ENCODE peak calls at places on chromosomes 3 and 15, in four cellular contexts. L is K562, E is H1, U is GM12878. T is an unnamed sample.

GRCh38 chr3:42119558-42120355 is 28.6 kb downstream of the TRAK1 start:
- DNase-seq in E (no peak), L (no peak), U (no peak), T (no peak)

GRCh38 chr3:143078883-143079282 is 40.7 kb upstream of the CHST2 start:
- DNase-seq in L (no peak), U (no peak), E (no peak), T (no peak)

GRCh38 chr3:35486295-35486694 is 153.0 kb upstream of the ARPP21 start:
- DNase-seq in U (no peak), L (no peak), E (no peak), T (peak)

GRCh38 chr3:112390783-112391641 is 58.1 kb downstream of the CD200 start:
- DNase-seq in E (peak), L (no peak), U (no peak), T (no peak)

GRCh38 chr3:138389841-138390581 is 41.6 kb downstream of the MRAS start:
- DNase-seq in U (no peak), L (no peak), E (no peak), T (peak)

GRCh38 chr3:128432898-128433629 is 33.6 kb downstream of the DNAJB8 start:
- DNase-seq in L (peak), E (no peak), U (no peak), T (no peak)

GRCh38 chr15:61831505-61831921 is 228.7 kb downstream of the VPS13C start:
- DNase-seq in L (no peak), E (no peak), U (no peak), T (no peak)

GRCh38 chr3:45179163-45179562 is 33.0 kb upstream of the CDCP1 start:
- DNase-seq in L (no peak), U (no peak), E (no peak), T (no peak)

GRCh38 chr3:13051581-13051980 is 21.6 kb downstream of the IQSEC1 start:
- DNase-seq in L (no peak), E (no peak), U (no peak), T (no peak)

GRCh38 chr3:40841131-40841530 is 316.4 kb downstream of the ZNF621 start:
- DNase-seq in E (no peak), U (no peak), L (no peak), T (no peak)

GRCh38 chr3:170128259-170128976 is 53.1 kb downstream of the PHC3 start:
- DNase-seq in L (no peak), U (peak), E (no peak), T (no peak)

GRCh38 chr3:177150970-177151627 is 46.2 kb downstream of the TBL1XR1 start:
- DNase-seq in L (peak), E (no peak), U (peak), T (peak)

GRCh38 chr15:58393196-58393790 is 38.5 kb upstream of the LIPC start:
- DNase-seq in L (no peak), U (no peak), E (no peak), T (no peak)

GRCh38 chr3:149131594-149131993 is 2.2 kb downstream of the HPS3 start:
- DNase-seq in U (no peak), E (no peak), L (no peak), T (no peak)

GRCh38 chr3:125240496-125240895 is 27.9 kb upstream of the SLC12A8 start:
- DNase-seq in E (no peak), U (no peak), L (no peak), T (no peak)

GRCh38 chr3:86774082-86774691 is 216.8 kb downstream of the VGLL3 start:
- DNase-seq in E (no peak), U (no peak), L (peak), T (peak)

GRCh38 chr3:106823706-106824105 is 553.5 kb upstream of the CCDC54 start:
- DNase-seq in E (no peak), L (no peak), U (no peak), T (no peak)

GRCh38 chr3:195893121-195893449 is 15.3 kb downstream of the TNK2 start:
- DNase-seq in U (no peak), L (no peak), E (no peak), T (no peak)

GRCh38 chr3:45035441-45036301 is 9.6 kb downstream of the CLEC3B start:
- DNase-seq in E (no peak), U (no peak), L (no peak), T (no peak)

DNA sequence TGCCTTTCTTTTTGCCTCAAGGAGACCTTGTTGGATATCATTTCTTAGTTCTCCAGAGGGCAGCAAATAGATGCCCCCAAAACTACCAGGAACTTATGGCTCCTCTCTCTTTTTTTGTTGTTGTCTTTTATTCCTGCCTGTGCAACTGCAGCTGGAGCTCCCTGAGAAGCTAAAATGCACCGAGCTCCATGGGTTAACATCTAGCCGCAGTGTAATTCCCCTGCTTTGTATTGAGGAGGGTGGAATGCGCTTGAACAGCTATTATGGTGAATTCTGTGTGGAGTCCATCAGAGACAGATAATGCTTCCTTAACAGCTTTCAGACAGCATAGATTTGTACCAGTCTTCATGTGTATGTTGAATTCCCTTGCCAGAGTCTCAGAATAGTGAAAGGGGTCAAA is 475.2 kb upstream of the FRG2C start:
- DNase-seq in L (no peak), U (no peak), E (no peak), T (no peak)
- TF ChIP-seq SRF in L (no peak), U (no peak), E (no peak), T (no peak)

GRCh38 chr3:73214846-73215245 is 153.4 kb downstream of the EBLN2 start:
- DNase-seq in L (no peak), E (no peak), U (no peak), T (no peak)
- TF ChIP-seq CBX5 in L (no peak), E (no peak), U (no peak), T (no peak)

DNA sequence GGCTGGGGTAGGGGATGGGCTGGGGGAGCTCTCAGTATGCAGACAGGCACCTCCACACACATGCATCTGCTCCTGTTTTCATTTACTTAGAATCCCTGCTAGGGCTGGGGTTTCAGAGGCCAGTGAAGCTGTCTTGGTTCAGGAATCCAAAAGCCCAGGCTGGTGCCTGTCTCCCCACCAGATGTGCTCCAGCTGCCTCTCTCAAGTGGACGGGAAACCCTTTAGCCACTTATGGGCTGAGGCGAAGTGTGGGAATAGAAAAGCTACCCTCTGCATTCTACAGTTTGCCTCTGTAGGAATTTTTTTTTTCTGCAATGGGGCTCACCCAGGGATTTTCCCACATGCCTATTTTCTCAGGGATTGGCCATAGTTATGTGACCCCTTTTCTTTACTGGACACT is 72.5 kb downstream of the ATP2B2 start:
- DNase-seq in L (no peak), U (no peak), E (no peak), T (no peak)
- TF ChIP-seq GABPA in L (no peak), U (no peak), E (no peak), T (no peak)

GRCh38 chr15:67750371-67750770 is 74.9 kb upstream of the SKOR1 start:
- DNase-seq in E (no peak), L (no peak), U (no peak), T (no peak)

GRCh38 chr15:67758610-67759300 is 66.6 kb upstream of the SKOR1 start:
- DNase-seq in E (no peak), U (no peak), L (no peak), T (no peak)

GRCh38 chr15:67753901-67754300 is 71.4 kb upstream of the SKOR1 start:
- DNase-seq in U (no peak), E (no peak), L (no peak), T (no peak)

GRCh38 chr15:67755936-67756335 is 69.4 kb upstream of the SKOR1 start:
- DNase-seq in E (no peak), U (no peak), L (no peak), T (no peak)

DNA sequence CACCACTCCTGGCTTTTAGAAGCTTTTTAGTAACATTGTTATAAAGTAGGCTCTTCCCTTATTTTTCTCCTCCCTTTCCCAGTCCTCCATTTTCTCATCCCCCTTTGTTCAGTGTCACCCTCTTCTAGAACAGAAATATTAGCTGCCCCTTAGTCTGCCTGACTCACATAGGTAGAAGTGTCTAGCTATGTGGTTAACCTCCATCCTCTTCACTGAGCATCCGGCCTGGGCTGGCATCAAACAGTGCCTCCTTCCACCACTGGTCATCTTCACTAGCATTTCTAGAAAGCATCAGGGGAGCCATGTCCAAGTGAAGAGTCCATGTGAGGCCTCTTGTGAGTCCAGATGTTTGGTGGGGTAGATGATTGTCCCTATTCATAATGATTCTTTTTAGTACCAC is 70.0 kb upstream of the SKOR1 start:
- DNase-seq in E (no peak), U (no peak), L (no peak), T (no peak)
- TF ChIP-seq SRF in E (no peak), U (no peak), L (no peak), T (no peak)